ENCODE peak calls at places on chromosomes 2 and 18, in five cellular contexts. W is HepG2; C is GM23248; F is stimulated activated CD4-positive, alpha-beta T cell treated with anti-CD3 and anti-CD28 coated beads, TNF-alpha, amount 100 ng/mL, for 24 hours; Z is renal cortical epithelial cell. Y is an unnamed sample.

GRCh38 chr2:186569906-186570305 is 19.9 kb upstream of the ITGAV start:
- DNase-seq in Z (peak; percentile 99), F (no peak), C (no peak), W (peak; percentile 24), Y (no peak)

GRCh38 chr2:15154289-15154688 is 406.8 kb downstream of the NBAS start:
- DNase-seq in W (peak; percentile 67), Z (peak; percentile 55), C (no peak), F (no peak), Y (no peak)

GRCh38 chr2:46297546-46298271 is 502 bp downstream of the EPAS1 start:
- DNase-seq in Z (peak; percentile 57), F (peak; percentile 36), W (peak; percentile 59), C (peak; percentile 53), Y (peak; percentile 65)

GRCh38 chr2:201363857-201364560 is 6.9 kb upstream of the FLACC1 start:
- DNase-seq in Z (peak; percentile 67), F (peak; percentile 13), C (peak; percentile 78), W (peak; percentile 64), Y (no peak)

GRCh38 chr2:11012131-11012693 is 100.5 kb downstream of the KCNF1 start:
- DNase-seq in F (no peak), W (no peak), C (no peak), Z (no peak), Y (no peak)

GRCh38 chr2:217858519-217859466 is 144.0 kb downstream of the TNS1 start:
- DNase-seq in C (peak; percentile 98), W (peak; percentile 16), Z (peak; percentile 9), F (no peak), Y (no peak)

GRCh38 chr2:86703704-86704370 is 16.3 kb upstream of the RMND5A start:
- DNase-seq in F (no peak), Z (peak; percentile 88), C (peak; percentile 88), W (no peak), Y (no peak)

GRCh38 chr18:32104516-32104915 is 12.8 kb downstream of the RNF138 start:
- DNase-seq in Z (no peak), C (no peak), F (no peak), W (no peak), Y (no peak)

GRCh38 chr2:148565272-148565894 is 79.2 kb upstream of the EPC2 start:
- DNase-seq in W (no peak), C (no peak), Z (no peak), F (no peak), Y (no peak)

GRCh38 chr2:191917967-191918651 is 71.2 kb upstream of the CAVIN2 start:
- DNase-seq in Z (no peak), C (no peak), F (no peak), W (no peak), Y (no peak)

GRCh38 chr2:95296036-95296435 is 1.1 kb upstream of the KCNIP3 start:
- DNase-seq in Z (no peak), W (no peak), F (no peak), C (no peak), Y (no peak)

Y was measured in activated T-helper 9 cell treated with anti-CD3 and anti-CD28 coated beads, Interleukin-2, amount 50 U/mL, for 16 hours.